ENCODE peak calls at places on chromosomes 12 and 14, in eight cellular contexts. One of them, this sample, is unnamed.

GRCh38 chr12:2333516-2333915 is 280.7 kb downstream of the CACNA1C start:
- DNase-seq in neural progenitor cell: no peak
- DNase-seq in psoas muscle: no peak
- DNase-seq in IMR-90: no peak
- DNase-seq in kidney: no peak
- DNase-seq in transverse colon: no peak
- DNase-seq in PC-3: no peak
- DNase-seq in sigmoid colon: no peak
- DNase-seq in this sample: no peak

GRCh38 chr14:98864211-98864610 is 407.8 kb downstream of the BCL11B start:
- DNase-seq in PC-3: no peak
- DNase-seq in psoas muscle: no peak
- DNase-seq in neural progenitor cell: no peak
- DNase-seq in transverse colon: no peak
- DNase-seq in IMR-90: no peak
- DNase-seq in sigmoid colon: no peak
- DNase-seq in kidney: no peak
- DNase-seq in this sample: no peak

GRCh38 chr12:64631197-64631596 is 20.9 kb downstream of the RASSF3 start:
- DNase-seq in sigmoid colon: no peak
- DNase-seq in neural progenitor cell: no peak
- DNase-seq in IMR-90: no peak
- DNase-seq in transverse colon: no peak
- DNase-seq in psoas muscle: no peak
- DNase-seq in kidney: no peak
- DNase-seq in PC-3: no peak
- DNase-seq in this sample: no peak

GRCh38 chr12:53932915-53933314 is 5.7 kb upstream of the HOXC13 start:
- DNase-seq in kidney: no peak
- DNase-seq in sigmoid colon: no peak
- DNase-seq in neural progenitor cell: no peak
- DNase-seq in IMR-90: no peak
- DNase-seq in PC-3: no peak
- DNase-seq in psoas muscle: no peak
- DNase-seq in transverse colon: no peak
- DNase-seq in this sample: no peak

GRCh38 chr12:24378548-24379011 is 429.1 kb upstream of the SOX5 start:
- DNase-seq in transverse colon: no peak
- DNase-seq in IMR-90: peak
- DNase-seq in psoas muscle: no peak
- DNase-seq in neural progenitor cell: peak
- DNase-seq in PC-3: no peak
- DNase-seq in sigmoid colon: no peak
- DNase-seq in kidney: no peak
- DNase-seq in this sample: no peak

GRCh38 chr12:51307655-51308593 is 16.1 kb downstream of the BIN2 start:
- DNase-seq in PC-3: peak
- DNase-seq in sigmoid colon: no peak
- DNase-seq in IMR-90: peak
- DNase-seq in psoas muscle: no peak
- DNase-seq in kidney: no peak
- DNase-seq in neural progenitor cell: no peak
- DNase-seq in transverse colon: peak
- DNase-seq in this sample: no peak

GRCh38 chr12:116881867-116882507 is 746 bp upstream of the HRK start:
- DNase-seq in IMR-90: no peak
- DNase-seq in neural progenitor cell: peak
- DNase-seq in transverse colon: no peak
- DNase-seq in sigmoid colon: no peak
- DNase-seq in psoas muscle: no peak
- DNase-seq in PC-3: no peak
- DNase-seq in kidney: no peak
- DNase-seq in this sample: no peak

GRCh38 chr12:69821441-69822204 is 3.4 kb upstream of the MYRFL start:
- DNase-seq in PC-3: peak
- DNase-seq in neural progenitor cell: no peak
- DNase-seq in IMR-90: peak
- DNase-seq in sigmoid colon: no peak
- DNase-seq in kidney: no peak
- DNase-seq in transverse colon: no peak
- DNase-seq in psoas muscle: no peak
- DNase-seq in this sample: no peak

GRCh38 chr12:61097991-61098580 is 1162.1 kb upstream of the USP15 start:
- DNase-seq in IMR-90: no peak
- DNase-seq in sigmoid colon: no peak
- DNase-seq in kidney: no peak
- DNase-seq in psoas muscle: no peak
- DNase-seq in PC-3: no peak
- DNase-seq in transverse colon: no peak
- DNase-seq in neural progenitor cell: peak
- DNase-seq in this sample: no peak

GRCh38 chr12:1644523-1645438 is 15.8 kb downstream of the WNT5B start:
- DNase-seq in neural progenitor cell: no peak
- DNase-seq in kidney: peak
- DNase-seq in IMR-90: peak
- DNase-seq in sigmoid colon: peak
- DNase-seq in PC-3: no peak
- DNase-seq in transverse colon: peak
- DNase-seq in psoas muscle: peak
- DNase-seq in this sample: peak

GRCh38 chr12:106031736-106032135 is 107.0 kb downstream of the NUAK1 start:
- DNase-seq in kidney: no peak
- DNase-seq in psoas muscle: no peak
- DNase-seq in PC-3: no peak
- DNase-seq in neural progenitor cell: no peak
- DNase-seq in sigmoid colon: no peak
- DNase-seq in transverse colon: no peak
- DNase-seq in IMR-90: no peak
- DNase-seq in this sample: no peak

GRCh38 chr14:91112172-91112571 is 1.7 kb upstream of the DGLUCY start:
- DNase-seq in PC-3: no peak
- DNase-seq in psoas muscle: no peak
- DNase-seq in sigmoid colon: no peak
- DNase-seq in transverse colon: no peak
- DNase-seq in neural progenitor cell: no peak
- DNase-seq in kidney: no peak
- DNase-seq in IMR-90: no peak
- DNase-seq in this sample: no peak

GRCh38 chr14:24298892-24299254 is 707 bp downstream of the DHRS1 start:
- DNase-seq in sigmoid colon: no peak
- DNase-seq in kidney: no peak
- DNase-seq in psoas muscle: no peak
- DNase-seq in PC-3: peak
- DNase-seq in transverse colon: no peak
- DNase-seq in IMR-90: peak
- DNase-seq in neural progenitor cell: no peak
- DNase-seq in this sample: no peak

GRCh38 chr12:124509676-124510300 is 57.6 kb downstream of the NCOR2 start:
- DNase-seq in neural progenitor cell: peak
- DNase-seq in PC-3: no peak
- DNase-seq in sigmoid colon: peak
- DNase-seq in psoas muscle: peak
- DNase-seq in transverse colon: peak
- DNase-seq in IMR-90: peak
- DNase-seq in kidney: peak
- DNase-seq in this sample: no peak

GRCh38 chr14:54267172-54267571 is 129.6 kb upstream of the CDKN3 start:
- DNase-seq in sigmoid colon: no peak
- DNase-seq in kidney: no peak
- DNase-seq in PC-3: no peak
- DNase-seq in psoas muscle: no peak
- DNase-seq in IMR-90: no peak
- DNase-seq in transverse colon: no peak
- DNase-seq in neural progenitor cell: no peak
- DNase-seq in this sample: no peak

GRCh38 chr12:71070416-71071155 is 87.2 kb downstream of the TSPAN8 start:
- DNase-seq in psoas muscle: no peak
- DNase-seq in kidney: no peak
- DNase-seq in PC-3: peak
- DNase-seq in sigmoid colon: no peak
- DNase-seq in neural progenitor cell: no peak
- DNase-seq in IMR-90: no peak
- DNase-seq in transverse colon: no peak
- DNase-seq in this sample: no peak

GRCh38 chr12:87112946-87113345 is 856.8 kb upstream of the MGAT4C start:
- DNase-seq in neural progenitor cell: no peak
- DNase-seq in sigmoid colon: no peak
- DNase-seq in IMR-90: peak
- DNase-seq in transverse colon: no peak
- DNase-seq in kidney: no peak
- DNase-seq in PC-3: peak
- DNase-seq in psoas muscle: no peak
- DNase-seq in this sample: no peak

GRCh38 chr12:116539905-116540482 is 19.2 kb upstream of the MAP1LC3B2 start:
- DNase-seq in kidney: peak
- DNase-seq in PC-3: peak
- DNase-seq in sigmoid colon: peak
- DNase-seq in neural progenitor cell: peak
- DNase-seq in psoas muscle: no peak
- DNase-seq in IMR-90: peak
- DNase-seq in transverse colon: peak
- DNase-seq in this sample: no peak

DNA sequence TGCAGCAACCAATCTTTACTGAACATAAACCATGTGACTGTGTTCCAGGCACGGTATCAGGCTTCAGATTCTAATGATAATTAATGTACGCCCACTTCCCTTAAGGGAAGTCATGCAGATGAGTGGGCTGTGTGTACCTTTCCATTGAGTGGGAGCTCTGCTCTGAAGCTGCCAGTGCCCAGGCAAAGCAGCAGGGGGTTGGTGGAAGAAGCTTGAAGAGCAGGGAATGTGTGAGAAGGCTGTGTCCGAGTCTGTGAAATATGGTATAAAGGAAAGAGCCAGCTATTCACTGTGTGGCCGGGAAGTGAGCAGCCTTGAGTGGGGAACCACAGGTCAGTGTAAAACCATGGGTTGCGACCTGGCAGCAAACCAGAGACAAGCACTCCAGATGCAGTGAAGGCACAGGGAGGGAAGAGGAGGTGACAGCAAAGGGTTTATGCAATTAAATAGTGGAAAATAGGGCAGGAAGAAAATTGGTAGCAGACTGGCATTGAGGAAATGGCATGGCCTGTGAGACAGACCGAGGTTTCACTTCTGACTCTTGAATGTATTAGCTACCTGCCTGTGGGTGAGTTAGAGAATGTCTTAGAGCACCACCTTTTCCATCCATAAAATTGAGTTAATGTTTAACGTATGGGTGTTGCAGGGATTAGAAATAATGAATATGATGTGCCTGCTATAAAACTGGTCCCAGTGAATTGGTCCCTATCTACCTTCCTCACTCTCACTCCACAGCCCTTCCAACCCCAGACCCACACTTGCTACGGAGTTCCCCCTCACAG is 116.4 kb downstream of the NTF3 start:
- DNase-seq in IMR-90: no peak
- DNase-seq in transverse colon: peak
- DNase-seq in kidney: no peak
- DNase-seq in sigmoid colon: no peak
- DNase-seq in neural progenitor cell: no peak
- DNase-seq in PC-3: no peak
- DNase-seq in psoas muscle: no peak
- DNase-seq in this sample: no peak
- H3K27ac ChIP-seq in IMR-90: no peak
- H3K27ac ChIP-seq in transverse colon: peak
- H3K27ac ChIP-seq in kidney: no peak
- H3K27ac ChIP-seq in sigmoid colon: no peak
- H3K27ac ChIP-seq in neural progenitor cell: no peak
- H3K27ac ChIP-seq in PC-3: no peak
- H3K27ac ChIP-seq in psoas muscle: no peak
- H3K27ac ChIP-seq in this sample: no peak

GRCh38 chr12:4054643-4055042 is 181.4 kb upstream of the PARP11 start:
- DNase-seq in transverse colon: peak
- DNase-seq in PC-3: no peak
- DNase-seq in IMR-90: no peak
- DNase-seq in sigmoid colon: no peak
- DNase-seq in neural progenitor cell: no peak
- DNase-seq in psoas muscle: no peak
- DNase-seq in kidney: no peak
- DNase-seq in this sample: no peak
- TF ChIP-seq CTCF in transverse colon: no peak
- TF ChIP-seq CTCF in PC-3: no peak
- TF ChIP-seq CTCF in IMR-90: no peak
- TF ChIP-seq CTCF in sigmoid colon: no peak
- TF ChIP-seq CTCF in neural progenitor cell: no peak
- TF ChIP-seq CTCF in psoas muscle: no peak
- TF ChIP-seq CTCF in kidney: no peak
- TF ChIP-seq CTCF in this sample: no peak

DNA sequence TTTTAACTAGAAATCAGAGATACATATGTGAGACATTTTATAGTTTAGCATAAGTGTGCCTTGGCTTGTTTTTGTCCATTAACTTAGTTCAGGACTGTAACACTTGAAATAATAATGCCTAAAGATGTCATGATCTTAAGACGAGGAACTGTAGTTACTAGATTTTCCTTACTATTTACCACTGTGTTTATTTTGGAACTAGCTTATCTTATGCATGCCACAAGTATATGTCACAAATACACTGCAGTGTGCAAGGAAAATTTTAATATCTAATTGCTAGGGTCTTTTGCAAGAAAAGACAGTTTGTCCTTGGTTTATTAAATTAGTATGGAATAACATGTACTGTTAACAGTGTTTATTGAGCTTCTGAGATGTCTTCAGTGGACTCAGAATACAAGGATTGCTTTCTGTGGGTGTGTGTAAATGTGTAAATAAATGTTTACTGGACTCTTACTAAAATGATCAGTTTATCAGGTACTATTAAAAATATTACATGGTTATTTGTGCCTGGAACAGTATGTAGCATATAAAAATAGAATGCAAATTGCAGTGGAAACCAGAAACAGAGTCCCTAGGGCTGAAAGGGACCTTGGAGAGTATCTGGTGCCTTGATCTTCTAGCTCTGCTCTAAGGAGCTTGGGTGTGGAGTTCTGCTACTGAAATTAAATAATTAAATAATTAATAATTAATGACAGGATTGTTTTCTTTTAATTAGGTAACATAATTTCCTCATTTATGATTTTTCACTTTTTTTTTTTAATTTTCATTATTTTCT is 58.1 kb downstream of the FGD4 start:
- DNase-seq in PC-3: peak
- DNase-seq in psoas muscle: no peak
- DNase-seq in IMR-90: peak
- DNase-seq in kidney: no peak
- DNase-seq in sigmoid colon: no peak
- DNase-seq in transverse colon: no peak
- DNase-seq in neural progenitor cell: no peak
- DNase-seq in this sample: no peak
- H3K4me3 ChIP-seq in PC-3: no peak
- H3K4me3 ChIP-seq in psoas muscle: peak
- H3K4me3 ChIP-seq in IMR-90: no peak
- H3K4me3 ChIP-seq in kidney: no peak
- H3K4me3 ChIP-seq in sigmoid colon: no peak
- H3K4me3 ChIP-seq in transverse colon: no peak
- H3K4me3 ChIP-seq in neural progenitor cell: no peak
- H3K4me3 ChIP-seq in this sample: no peak

DNA sequence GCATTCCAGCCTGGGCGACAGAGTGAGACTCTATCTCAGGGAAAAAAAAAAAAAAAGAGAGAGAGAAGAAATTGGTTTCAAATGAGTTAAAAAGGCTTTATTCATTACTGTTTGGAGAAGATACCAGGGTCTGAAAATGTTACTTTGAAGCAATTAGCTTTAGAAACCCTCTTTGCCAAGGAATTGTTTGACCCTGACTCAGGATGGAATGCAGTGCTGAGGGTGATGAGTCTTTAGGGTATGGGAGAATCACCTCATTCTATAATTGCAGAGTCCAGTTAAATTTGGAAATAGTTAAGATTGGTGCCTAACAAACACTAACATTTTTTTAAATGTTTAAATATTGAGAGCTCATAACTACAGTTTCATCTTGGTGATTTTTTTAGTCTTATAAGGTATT is 13.3 kb downstream of the RAP1B start:
- DNase-seq in psoas muscle: no peak
- DNase-seq in kidney: no peak
- DNase-seq in PC-3: peak
- DNase-seq in IMR-90: peak
- DNase-seq in neural progenitor cell: no peak
- DNase-seq in transverse colon: no peak
- DNase-seq in sigmoid colon: no peak
- DNase-seq in this sample: no peak
- H3K27ac ChIP-seq in psoas muscle: no peak
- H3K27ac ChIP-seq in kidney: no peak
- H3K27ac ChIP-seq in PC-3: no peak
- H3K27ac ChIP-seq in IMR-90: no peak
- H3K27ac ChIP-seq in neural progenitor cell: no peak
- H3K27ac ChIP-seq in transverse colon: no peak
- H3K27ac ChIP-seq in sigmoid colon: no peak
- H3K27ac ChIP-seq in this sample: no peak

This sample was measured in upper lobe of right lung.